ENCODE peak calls at places on chromosomes 7 and 10, in seven cellular contexts. N, O, X, I, E, K and S are unnamed samples.

GRCh38 chr7:149860821-149861727 is 12.7 kb upstream of the ATP6V0E2 start:
- DNase-seq in E (no peak), I (peak; percentile 61), O (no peak), K (no peak), N (no peak), X (no peak), S (no peak)

GRCh38 chr10:88253-88652 is 39.2 kb upstream of the TUBB8 start:
- DNase-seq in E (no peak), N (no peak), K (no peak), X (no peak), I (no peak), O (no peak), S (no peak)

GRCh38 chr7:157952050-157952667 is 615.4 kb downstream of the DNAJB6 start:
- DNase-seq in I (peak; percentile 52), O (no peak), E (no peak), X (no peak), N (no peak), K (no peak), S (no peak)

GRCh38 chr10:113369185-113369785 is 183.6 kb upstream of the HABP2 start:
- DNase-seq in N (no peak), O (no peak), X (no peak), K (no peak), I (no peak), E (no peak), S (no peak)

GRCh38 chr10:58267713-58268453 is at the start of gene IPMK:
- DNase-seq in K (peak; percentile 91), O (peak; percentile 90), E (peak; percentile 96), X (peak; percentile 97), N (peak; percentile 97), I (peak; percentile 99), S (peak; percentile 90)

GRCh38 chr7:47091141-47091540 is 490.8 kb downstream of the TNS3 start:
- DNase-seq in K (no peak), O (peak; percentile 19), I (no peak), E (no peak), N (peak; percentile 48), X (no peak), S (peak; percentile 79)

GRCh38 chr10:1420663-1421362 is 316.5 kb downstream of the ADARB2 start:
- DNase-seq in E (peak; percentile 46), I (peak; percentile 82), K (no peak), O (no peak), X (peak; percentile 61), N (peak; percentile 2), S (peak; percentile 15)

GRCh38 chr7:2299131-2299829 is 15.0 kb downstream of the SNX8 start:
- DNase-seq in K (peak; percentile 78), O (peak; percentile 83), N (peak; percentile 82), I (peak; percentile 84), E (peak; percentile 69), X (no peak), S (peak; percentile 90)

GRCh38 chr7:104980440-104980839 is 33.6 kb upstream of the KMT2E start:
- DNase-seq in I (no peak), K (no peak), X (no peak), O (peak; percentile 44), N (no peak), E (no peak), S (no peak)

GRCh38 chr10:14523286-14523685 is 192.6 kb upstream of the FRMD4A start:
- DNase-seq in K (no peak), I (no peak), N (no peak), X (no peak), E (no peak), O (no peak), S (no peak)

GRCh38 chr10:104209575-104210198 is 22.5 kb downstream of the CFAP43 start:
- DNase-seq in N (peak; percentile 78), O (peak; percentile 65), I (no peak), X (no peak), K (peak; percentile 49), E (no peak), S (peak; percentile 66)

GRCh38 chr7:151769189-151769821 is 107.6 kb downstream of the PRKAG2 start:
- DNase-seq in I (peak; percentile 48), K (no peak), E (peak; percentile 22), X (no peak), N (no peak), O (no peak), S (no peak)

GRCh38 chr10:83603708-83604107 is 535.6 kb upstream of the GHITM start:
- DNase-seq in E (no peak), X (no peak), O (peak; percentile 80), N (peak; percentile 4), I (no peak), K (peak; percentile 56), S (peak; percentile 54)

GRCh38 chr7:127484954-127485353 is 92.4 kb upstream of the ZNF800 start:
- DNase-seq in I (no peak), K (no peak), X (no peak), E (no peak), O (no peak), N (no peak), S (no peak)

GRCh38 chr7:67673861-67674260 is 677.2 kb downstream of the TYW1 start:
- DNase-seq in X (no peak), N (no peak), K (no peak), I (no peak), O (no peak), E (no peak), S (no peak)

GRCh38 chr7:14294637-14295036 is 305.2 kb upstream of the ETV1 start:
- DNase-seq in O (no peak), N (no peak), I (no peak), K (no peak), X (no peak), E (no peak), S (no peak)

GRCh38 chr10:122525788-122526187 is 34.8 kb upstream of the DMBT1 start:
- DNase-seq in E (no peak), I (no peak), X (no peak), K (no peak), O (no peak), N (no peak), S (peak; percentile 9)

GRCh38 chr7:101804087-101804631 is 13.3 kb upstream of the CUX1 start:
- DNase-seq in E (no peak), X (no peak), O (no peak), N (no peak), I (no peak), K (no peak), S (no peak)

GRCh38 chr10:82440775-82441174 is 565.8 kb downstream of the NRG3 start:
- DNase-seq in X (no peak), K (no peak), O (no peak), N (no peak), I (no peak), E (no peak), S (no peak)

GRCh38 chr10:22437620-22438588 is 92.6 kb downstream of the SPAG6 start:
- DNase-seq in E (peak; percentile 48), X (peak; percentile 68), K (peak; percentile 58), O (peak; percentile 45), N (peak; percentile 54), I (no peak), S (peak; percentile 46)

GRCh38 chr7:32227746-32228145 is 157.5 kb upstream of the PDE1C start:
- DNase-seq in X (no peak), O (no peak), N (no peak), K (no peak), I (no peak), E (no peak), S (no peak)

GRCh38 chr7:44085549-44085948 is 3.2 kb upstream of the POLM start:
- DNase-seq in O (no peak), E (no peak), N (no peak), K (no peak), I (no peak), X (no peak), S (no peak)

GRCh38 chr10:131617113-131617877 is 283.5 kb upstream of the PPP2R2D start:
- DNase-seq in N (no peak), X (no peak), O (no peak), E (no peak), I (no peak), K (no peak), S (no peak)

GRCh38 chr7:137999496-138000080 is 2.3 kb downstream of the CREB3L2 start:
- DNase-seq in E (no peak), K (no peak), N (no peak), I (no peak), O (no peak), X (no peak), S (peak; percentile 64)
- H3K4me3 ChIP-seq in E (peak overlapping the region; percentile 92), K (peak overlapping the region; percentile 95), N (peak overlapping the region; percentile 97), I (peak overlapping the region; percentile 82), O (peak overlapping the region; percentile 94), X (peak overlapping the region; percentile 97), S (peak overlapping the region; percentile 82)

GRCh38 chr10:61663466-61663865 is 737 bp downstream of the CABCOCO1 start:
- DNase-seq in K (no peak), I (no peak), E (no peak), X (no peak), N (no peak), O (no peak), S (peak; percentile 8)
- H3K4me3 ChIP-seq in K (peak overlapping the region; percentile 65), I (peak overlapping the region; percentile 53), E (peak overlapping the region; percentile 51), X (peak overlapping the region; percentile 59), N (peak overlapping the region; percentile 85), O (peak overlapping the region; percentile 64), S (no peak overlapping the region)

DNA sequence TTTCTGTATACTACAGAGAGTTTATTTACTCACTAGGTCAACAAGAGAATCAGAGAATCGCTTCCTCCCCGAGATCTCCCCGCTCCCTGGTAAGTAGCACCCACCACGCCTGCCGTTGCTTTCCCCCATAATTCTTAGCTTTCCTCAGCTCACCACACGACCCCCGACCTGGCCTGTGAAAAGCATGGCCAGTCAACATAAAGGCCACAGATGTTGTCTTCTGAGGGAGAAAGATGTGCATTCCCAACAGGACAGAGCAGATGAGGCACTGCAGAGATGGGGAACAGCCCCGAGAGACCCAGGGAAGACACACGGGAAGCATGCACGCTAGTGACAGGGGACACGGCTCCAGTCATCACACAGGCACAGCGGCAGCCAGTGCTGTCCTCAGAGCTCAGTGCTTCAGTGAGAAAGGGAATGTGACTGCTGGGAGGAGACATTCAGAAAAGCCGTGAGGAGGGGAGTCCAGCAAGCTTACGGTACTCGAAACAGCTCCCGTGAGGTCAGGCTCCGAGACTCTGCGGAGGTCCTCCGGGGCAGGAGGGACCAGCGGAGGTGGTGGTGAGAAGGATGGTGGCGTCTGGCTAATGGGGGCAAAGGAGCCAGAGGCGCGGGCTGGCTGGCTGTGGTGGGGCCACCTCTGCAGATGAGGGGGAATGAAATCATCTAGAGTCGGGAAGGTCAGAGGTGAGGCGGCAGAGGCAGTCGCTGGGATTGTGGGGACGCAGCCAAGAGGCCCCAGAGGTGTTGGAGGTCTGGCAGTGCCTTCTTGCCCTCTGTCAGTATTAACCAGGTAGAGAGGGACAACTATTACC is 123.4 kb upstream of the PDLIM1 start:
- DNase-seq in I (no peak), K (no peak), X (peak; percentile 67), N (no peak), O (no peak), E (no peak), S (no peak)
- H3K4me3 ChIP-seq in I (no peak overlapping the region), K (no peak overlapping the region), X (peak overlapping the region; percentile 10), N (peak overlapping the region; percentile 71), O (no peak overlapping the region), E (no peak overlapping the region), S (no peak overlapping the region)

DNA sequence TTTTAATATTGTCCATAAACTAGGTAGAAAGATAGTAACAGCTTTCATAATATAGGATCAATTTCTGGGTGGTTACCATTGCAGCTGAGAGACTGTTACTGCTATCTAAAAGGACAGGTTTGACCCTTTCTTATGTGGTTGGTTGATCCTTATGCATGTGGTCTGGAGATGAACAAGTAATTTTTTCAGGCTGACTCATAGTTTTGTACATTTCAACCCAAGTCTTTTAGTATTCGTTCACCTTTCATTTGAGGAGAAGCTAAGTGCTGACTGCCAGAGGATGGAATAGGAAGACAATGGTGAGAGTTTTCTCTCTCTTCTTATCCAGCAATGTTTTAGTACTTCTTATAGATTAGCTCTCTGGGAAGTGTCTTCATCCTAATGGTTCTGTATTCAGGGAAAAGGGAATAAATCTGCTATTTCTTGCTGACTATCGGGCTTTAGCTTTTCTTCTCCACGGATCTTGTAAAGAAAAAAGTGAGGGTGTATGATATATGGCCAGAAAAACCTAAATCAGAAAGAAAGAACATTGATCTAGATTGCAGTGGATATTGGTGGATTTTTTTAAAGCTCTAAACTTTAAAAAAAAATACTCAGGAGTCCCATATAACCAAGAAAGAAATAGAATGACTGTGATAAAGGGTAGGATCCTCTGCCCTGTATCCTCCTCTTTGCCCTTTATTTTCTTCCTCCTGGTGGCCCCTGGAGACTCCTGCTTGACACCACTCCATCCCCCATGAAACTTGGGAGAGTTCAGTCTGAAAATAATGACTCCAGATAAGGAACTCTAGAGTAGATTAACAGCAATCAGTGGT is 88.0 kb downstream of the CPED1 start:
- DNase-seq in I (no peak), X (no peak), O (peak; percentile 72), E (no peak), N (peak; percentile 54), K (peak; percentile 82), S (peak; percentile 94)
- H3K4me3 ChIP-seq in I (no peak overlapping the region), X (no peak overlapping the region), O (no peak overlapping the region), E (no peak overlapping the region), N (peak overlapping the region; percentile 51), K (no peak overlapping the region), S (peak overlapping the region; percentile 0)